ENCODE peak calls at places on chromosomes 16 and 17, in five cellular contexts. E is heart right ventricle, H is astrocyte, U is GM23338, B is brain microvascular endothelial cell. G is an unnamed sample.

GRCh38 chr16:28984619-28985135 is at the start of gene LAT:
- DNase-seq in E (peak; percentile 39), U (no peak), B (no peak), H (no peak), G (no peak)

GRCh38 chr17:61786088-61786487 is 77.2 kb downstream of the BRIP1 start:
- DNase-seq in H (no peak), E (no peak), U (no peak), B (no peak), G (no peak)

GRCh38 chr17:18258356-18259038 is at the start of gene FLII:
- DNase-seq in B (no peak), H (peak; percentile 23), U (peak; percentile 73), E (peak; percentile 64), G (no peak)

GRCh38 chr16:54875443-54875842 is 55.2 kb upstream of the IRX5 start:
- DNase-seq in B (no peak), H (no peak), U (peak; percentile 22), E (no peak), G (no peak)

GRCh38 chr16:24635900-24636610 is 93.4 kb upstream of the TNRC6A start:
- DNase-seq in U (no peak), E (peak; percentile 59), H (peak; percentile 86), B (peak; percentile 86), G (peak; percentile 68)

GRCh38 chr16:73878616-73879015 is 418.0 kb upstream of the PSMD7 start:
- DNase-seq in B (peak; percentile 61), E (no peak), U (peak; percentile 66), H (peak; percentile 54), G (peak; percentile 76)

GRCh38 chr16:25707982-25708583 is 16.3 kb downstream of the HS3ST4 start:
- DNase-seq in B (no peak), E (no peak), U (peak; percentile 80), H (no peak), G (peak; percentile 11)

GRCh38 chr17:14381606-14382005 is 80.7 kb downstream of the HS3ST3B1 start:
- DNase-seq in U (no peak), B (no peak), H (no peak), E (no peak), G (no peak)

GRCh38 chr17:45031231-45032149 is 19.9 kb downstream of the DCAKD start:
- DNase-seq in E (no peak), B (no peak), H (no peak), U (no peak), G (no peak)

GRCh38 chr16:87877942-87878507 is 8.7 kb upstream of the SLC7A5 start:
- DNase-seq in U (no peak), H (no peak), E (no peak), B (no peak), G (no peak)

GRCh38 chr16:55039511-55039910 is 108.8 kb downstream of the IRX5 start:
- DNase-seq in E (no peak), B (no peak), H (no peak), U (no peak), G (peak; percentile 94)

GRCh38 chr16:980595-980854 is 1.0 kb upstream of the SOX8 start:
- DNase-seq in H (no peak), E (no peak), B (no peak), U (no peak), G (no peak)
- H3K27me3 ChIP-seq in H (peaks cover 40% of the 10 kb centered on the region), E (peaks cover 21% of the 10 kb centered on the region), B (peaks cover 47% of the 10 kb centered on the region), U (peaks cover 27% of the 10 kb centered on the region), G (peaks cover 22% of the 10 kb centered on the region)

DNA sequence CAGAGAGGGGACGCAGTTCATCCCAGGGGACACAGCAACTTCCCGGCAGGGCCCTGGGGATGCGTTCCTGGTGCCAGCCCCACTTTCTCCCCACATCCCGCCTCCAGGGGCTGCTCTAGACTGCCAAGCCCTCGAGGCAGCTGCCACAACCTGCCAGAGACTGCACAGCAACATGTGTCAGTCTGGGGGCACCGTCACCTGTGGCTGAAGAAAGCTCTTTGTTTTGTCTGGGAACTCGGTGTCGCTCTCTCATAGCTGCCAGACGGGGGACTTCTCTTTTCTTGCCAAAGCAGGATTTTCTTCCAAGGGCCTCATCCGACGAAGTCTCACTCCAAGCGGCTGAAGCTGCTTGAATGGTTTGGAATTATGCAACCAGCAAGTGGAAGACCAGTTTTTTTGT is 43.7 kb downstream of the COTL1 start:
- DNase-seq in H (no peak), U (peak; percentile 39), E (no peak), B (no peak), G (no peak)
- TF ChIP-seq CTCF in H (no peak), U (no peak), E (no peak), B (no peak), G (no peak)

DNA sequence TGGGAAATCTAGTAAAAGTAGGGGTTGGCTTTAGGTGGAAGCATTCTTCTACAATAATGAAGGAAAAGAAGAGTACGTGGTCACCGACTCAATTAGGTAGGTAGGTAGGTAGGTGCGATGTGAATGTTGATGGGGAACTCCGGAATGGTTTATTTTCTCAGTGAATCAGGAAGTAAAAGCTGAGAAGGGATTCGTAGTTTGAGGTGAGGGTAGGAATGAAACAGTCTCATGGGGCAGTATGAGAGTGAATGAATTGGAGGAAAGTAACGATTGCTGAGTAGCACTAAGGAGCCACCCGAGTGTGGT is 13.9 kb downstream of the PER1 start:
- DNase-seq in U (no peak), H (no peak), E (no peak), B (no peak), G (no peak)
- H3K4me3 ChIP-seq in U (peak overlapping the region; percentile 82), H (peak overlapping the region; percentile 54), E (peak overlapping the region; percentile 35), B (peak overlapping the region; percentile 47), G (peak overlapping the region; percentile 14)

GRCh38 chr17:79411419-79411818 is 199.4 kb downstream of the RBFOX3 start:
- DNase-seq in E (no peak), U (no peak), B (no peak), H (no peak), G (no peak)
- H3K27me3 ChIP-seq in E (peaks cover 57% of the 10 kb centered on the region), U (no peaks in the 10 kb centered on the region), B (peaks cover 2% of the 10 kb centered on the region), H (peaks cover 11% of the 10 kb centered on the region), G (no peaks in the 10 kb centered on the region)

GRCh38 chr16:75580-76501 is 2.2 kb upstream of the MPG start:
- DNase-seq in E (peak; percentile 84), B (peak; percentile 66), U (peak; percentile 70), H (peak; percentile 67), G (peak; percentile 22)
- TF ChIP-seq CTCF in E (peak; percentile 37), B (peak; percentile 70), U (peak; percentile 37), H (peak; percentile 8), G (no peak)

GRCh38 chr16:27417047-27417671 is 15.2 kb downstream of the IL21R start:
- DNase-seq in E (no peak), B (no peak), H (no peak), U (no peak), G (no peak)
- H3K4me3 ChIP-seq in E (no peak overlapping the region), B (no peak overlapping the region), H (no peak overlapping the region), U (no peak overlapping the region), G (no peak overlapping the region)